ENCODE peak calls at places on chromosomes 4 and X, in eight cellular contexts. I, Z, B, Q, T, P, N and R are unnamed samples.

GRCh38 chr4:22869235-22869634 is 176.5 kb downstream of the GBA3 start:
- DNase-seq in B (no peak), I (peak), T (no peak), Z (no peak), Q (no peak), N (no peak), P (no peak), R (no peak)

GRCh38 chrX:55787063-55787462 is 69.5 kb downstream of the RRAGB start:
- DNase-seq in Z (no peak), B (no peak), N (no peak), T (no peak), Q (peak), P (no peak), I (no peak), R (no peak)

GRCh38 chrX:56802921-56803848 is 74.1 kb downstream of the NBDY start:
- DNase-seq in I (peak), N (no peak), T (peak), Q (peak), Z (peak), B (peak), P (peak), R (peak)

GRCh38 chrX:9378980-9379696 is 85.7 kb upstream of the TBL1X start:
- DNase-seq in I (peak), T (no peak), B (no peak), N (no peak), Q (peak), P (no peak), Z (no peak), R (no peak)

GRCh38 chr4:94528792-94529451 is 77.2 kb downstream of the PDLIM5 start:
- DNase-seq in B (no peak), Z (no peak), N (no peak), T (no peak), Q (no peak), I (no peak), P (no peak), R (no peak)

GRCh38 chr4:98663226-98664006 is 5.0 kb upstream of the TSPAN5 start:
- DNase-seq in T (peak), N (peak), Z (peak), I (peak), Q (no peak), P (no peak), B (no peak), R (peak)

GRCh38 chrX:2345562-2345961 is 155.2 kb downstream of the DHRSX start:
- DNase-seq in N (no peak), Q (no peak), Z (no peak), P (no peak), I (no peak), T (no peak), B (no peak), R (no peak)

GRCh38 chr4:184163813-184164212 is 53.9 kb downstream of the ENPP6 start:
- DNase-seq in Q (peak), Z (no peak), B (peak), T (no peak), P (peak), N (no peak), I (peak), R (no peak)

GRCh38 chr4:73698217-73698616 is 42.2 kb upstream of the CXCL8 start:
- DNase-seq in Z (no peak), T (no peak), B (peak), N (no peak), I (peak), P (no peak), Q (peak), R (no peak)

GRCh38 chr4:188435381-188435780 is 296.1 kb downstream of the TRIML1 start:
- DNase-seq in B (no peak), Z (no peak), I (no peak), Q (peak), T (no peak), P (no peak), N (no peak), R (no peak)

GRCh38 chr4:93646225-93646930 is 182.2 kb upstream of the ATOH1 start:
- DNase-seq in B (no peak), N (no peak), Q (no peak), I (no peak), T (no peak), Z (no peak), P (no peak), R (no peak)

GRCh38 chrX:50484662-50485061 is 14.0 kb upstream of the DGKK start:
- DNase-seq in N (no peak), T (no peak), Z (no peak), B (no peak), P (no peak), I (no peak), Q (no peak), R (no peak)

GRCh38 chr4:105305019-105305836 is 158.6 kb downstream of the TET2 start:
- DNase-seq in P (no peak), T (peak), B (no peak), Q (no peak), N (peak), I (no peak), Z (peak), R (no peak)

GRCh38 chr4:29051381-29051965 is 1668.7 kb upstream of the PCDH7 start:
- DNase-seq in Z (no peak), Q (no peak), I (no peak), B (no peak), T (no peak), N (no peak), P (no peak), R (no peak)

GRCh38 chr4:175970734-175971133 is 94.9 kb upstream of the WDR17 start:
- DNase-seq in P (no peak), I (no peak), Z (no peak), B (no peak), Q (no peak), N (no peak), T (no peak), R (no peak)

GRCh38 chrX:115650916-115651315 is 89.9 kb downstream of the PLS3 start:
- DNase-seq in T (peak), B (peak), Q (peak), Z (peak), N (peak), P (peak), I (peak), R (no peak)

GRCh38 chr4:6892909-6893202 is 16.8 kb upstream of the TBC1D14 start:
- DNase-seq in N (no peak), B (no peak), I (no peak), T (no peak), Z (no peak), Q (no peak), P (no peak), R (no peak)

GRCh38 chr4:76989391-76990061 is 40.0 kb downstream of the SEPTIN11 start:
- DNase-seq in T (no peak), I (no peak), B (no peak), N (no peak), Z (no peak), Q (no peak), P (no peak), R (no peak)

GRCh38 chr4:174764105-174764729 is 64.8 kb downstream of the GLRA3 start:
- DNase-seq in B (no peak), Q (peak), P (peak), T (no peak), I (peak), N (peak), Z (peak), R (peak)

GRCh38 chr4:20251796-20252655 is at the start of gene SLIT2:
- DNase-seq in P (peak), N (no peak), T (no peak), I (peak), Z (peak), B (peak), Q (peak), R (peak)

GRCh38 chr4:30380404-30380998 is 339.7 kb upstream of the PCDH7 start:
- DNase-seq in Z (peak), N (peak), B (no peak), T (no peak), P (peak), Q (peak), I (peak), R (peak)

GRCh38 chr4:1379801-1380331 is 26.4 kb downstream of the NKX1-1 start:
- DNase-seq in I (no peak), P (no peak), Q (no peak), N (no peak), Z (no peak), B (no peak), T (no peak), R (no peak)

GRCh38 chrX:20333672-20334071 is 67.0 kb upstream of the RPS6KA3 start:
- DNase-seq in B (no peak), I (no peak), T (no peak), P (no peak), Z (no peak), Q (no peak), N (no peak), R (no peak)

GRCh38 chrX:118685393-118685792 is 42.0 kb upstream of the IL13RA1 start:
- DNase-seq in B (no peak), Q (no peak), P (no peak), Z (no peak), N (no peak), I (no peak), T (no peak), R (no peak)

GRCh38 chrX:53686151-53686885 is at the start of gene HUWE1:
- DNase-seq in I (peak), Q (peak), B (peak), T (no peak), N (peak), P (peak), Z (peak), R (peak)

GRCh38 chr4:88659890-88660208 is 37.8 kb downstream of the NAP1L5 start:
- DNase-seq in I (no peak), B (no peak), Q (no peak), T (no peak), N (no peak), Z (no peak), P (no peak), R (no peak)

GRCh38 chrX:40143001-40143400 is 45.2 kb upstream of the BCOR start:
- DNase-seq in Z (no peak), Q (no peak), N (no peak), I (no peak), B (no peak), P (no peak), T (no peak), R (no peak)

GRCh38 chr4:153947124-153947523 is 158.2 kb upstream of the SFRP2 start:
- DNase-seq in I (no peak), P (no peak), N (no peak), T (no peak), B (no peak), Q (no peak), Z (no peak), R (no peak)

GRCh38 chr4:28006021-28006420 is 1145.4 kb downstream of the STIM2 start:
- DNase-seq in B (no peak), Z (no peak), Q (no peak), T (no peak), P (no peak), N (no peak), I (no peak), R (no peak)

GRCh38 chr4:103075435-103075893 is 1.1 kb downstream of the SLC9B2 start:
- DNase-seq in Z (peak), T (no peak), Q (peak), I (peak), P (peak), B (no peak), N (no peak), R (peak)

GRCh38 chr4:114311745-114312144 is 286.9 kb upstream of the UGT8 start:
- DNase-seq in Z (no peak), I (no peak), T (no peak), B (no peak), P (no peak), N (no peak), Q (no peak), R (no peak)

GRCh38 chr4:31275906-31276305 is 555.7 kb downstream of the PCDH7 start:
- DNase-seq in T (no peak), Z (no peak), B (no peak), Q (no peak), P (no peak), N (no peak), I (no peak), R (no peak)

GRCh38 chrX:40488299-40488698 is 92.5 kb upstream of the ATP6AP2 start:
- DNase-seq in T (no peak), Z (no peak), P (no peak), Q (no peak), B (no peak), I (no peak), N (no peak), R (no peak)

GRCh38 chrX:116732214-116732613 is 269.4 kb upstream of the CT83 start:
- DNase-seq in T (no peak), Q (no peak), B (no peak), Z (no peak), N (no peak), I (no peak), P (no peak), R (no peak)
- TF ChIP-seq CTCF in T (no peak), Q (no peak), B (no peak), Z (no peak), N (no peak), I (no peak), P (no peak), R (no peak)

GRCh38 chrX:139125916-139126315 is 404.6 kb upstream of the F9 start:
- DNase-seq in P (no peak), I (no peak), T (no peak), Z (no peak), N (no peak), Q (no peak), B (no peak), R (no peak)

GRCh38 chrX:139121616-139122286 is 408.8 kb upstream of the F9 start:
- DNase-seq in P (no peak), I (no peak), T (no peak), N (no peak), Z (no peak), Q (no peak), B (no peak), R (no peak)

GRCh38 chrX:139120760-139121159 is 409.2 kb upstream of the FGF13 start:
- DNase-seq in P (peak), T (no peak), N (no peak), B (no peak), I (no peak), Q (peak), Z (no peak), R (no peak)

GRCh38 chrX:139126493-139126892 is 404.0 kb upstream of the F9 start:
- DNase-seq in N (peak), T (no peak), B (peak), Q (no peak), P (peak), I (peak), Z (peak), R (peak)
- TF ChIP-seq CTCF in N (peak), T (peak), B (peak), Q (peak), P (peak), I (peak), Z (peak), R (peak)

DNA sequence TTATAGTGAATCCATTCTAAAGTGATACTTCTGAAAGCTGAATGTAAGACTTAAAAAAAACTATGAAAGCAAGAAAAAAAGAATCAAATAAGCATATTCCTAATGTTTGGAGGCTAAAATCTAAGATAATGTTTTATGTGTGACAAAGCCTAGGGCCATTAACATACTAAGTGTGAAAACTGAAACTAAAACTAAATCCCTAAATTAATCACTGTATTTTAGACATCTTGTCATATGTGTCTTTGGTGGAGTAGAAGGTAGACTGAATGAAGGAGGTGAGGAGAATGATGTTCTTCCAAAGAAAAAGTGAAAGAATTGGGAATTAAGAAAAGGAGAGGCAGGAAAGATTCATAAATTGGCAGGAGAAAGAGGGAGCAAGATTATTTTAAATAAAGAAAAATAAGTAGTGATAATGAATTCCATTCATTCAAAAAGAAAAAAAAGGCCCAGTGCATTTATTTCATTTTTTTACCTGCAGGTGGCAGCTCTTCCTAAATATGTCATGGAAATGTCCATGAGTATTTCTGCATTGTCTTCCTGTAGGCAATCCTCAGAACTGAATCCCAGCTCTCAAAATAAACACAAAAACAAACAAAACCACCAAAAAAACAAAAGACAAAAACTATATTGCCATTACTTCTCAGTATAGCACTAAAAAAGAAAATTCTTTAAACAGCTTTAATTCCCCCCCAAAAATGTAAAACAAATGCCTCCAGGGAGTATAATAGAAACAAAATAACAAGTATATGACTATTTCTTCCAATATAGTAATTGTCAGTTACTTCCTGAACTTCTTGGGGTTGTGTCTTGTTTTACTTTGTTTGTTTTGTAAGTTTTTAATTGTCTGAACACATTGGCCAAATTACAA is 17.0 kb upstream of the AP1AR start:
- DNase-seq in Q (peak), T (no peak), P (peak), B (no peak), I (peak), N (no peak), Z (peak), R (no peak)
- TF ChIP-seq CTCF in Q (peak), T (no peak), P (peak), B (no peak), I (peak), N (peak), Z (peak), R (peak)

GRCh38 chr4:40402556-40402955 is 67.4 kb downstream of the CHRNA9 start:
- DNase-seq in Q (no peak), T (no peak), N (no peak), Z (no peak), I (no peak), B (no peak), P (no peak), R (no peak)

GRCh38 chr4:40405194-40405593 is 70.1 kb downstream of the CHRNA9 start:
- DNase-seq in I (peak), T (no peak), P (no peak), Z (no peak), B (no peak), N (no peak), Q (no peak), R (no peak)

GRCh38 chr4:40401096-40401495 is 66.0 kb downstream of the CHRNA9 start:
- DNase-seq in I (no peak), T (no peak), P (no peak), N (no peak), Q (no peak), Z (no peak), B (no peak), R (no peak)

GRCh38 chr4:40401646-40402045 is 66.5 kb downstream of the CHRNA9 start:
- DNase-seq in N (no peak), Z (no peak), I (no peak), T (no peak), Q (no peak), P (peak), B (no peak), R (no peak)

GRCh38 chr4:40403079-40403478 is 67.9 kb downstream of the CHRNA9 start:
- DNase-seq in Z (no peak), N (no peak), P (no peak), B (no peak), I (no peak), T (no peak), Q (no peak), R (no peak)
- TF ChIP-seq CTCF in Z (no peak), N (no peak), P (no peak), B (no peak), I (no peak), T (no peak), Q (no peak), R (no peak)

DNA sequence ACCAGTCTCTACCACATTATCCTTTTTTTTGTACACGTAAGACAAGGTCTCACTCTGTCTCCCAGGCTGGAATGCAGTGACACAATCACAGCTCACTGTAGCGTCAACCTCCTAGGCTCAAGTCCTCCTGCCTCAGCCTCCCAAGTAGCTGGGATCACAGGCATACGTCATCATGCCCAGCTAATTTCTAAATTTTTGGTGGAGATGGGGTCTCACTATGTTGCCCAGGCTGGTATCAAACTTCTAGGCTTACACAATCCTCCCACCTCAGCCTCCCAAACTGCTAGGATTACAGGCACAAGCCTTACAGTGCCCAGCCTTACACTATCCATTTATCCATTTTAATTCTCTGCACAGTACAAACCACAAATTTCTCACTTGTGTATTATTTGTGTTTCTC is 58.0 kb downstream of the CLOCK start:
- DNase-seq in B (no peak), P (no peak), Z (no peak), N (no peak), T (no peak), I (no peak), Q (no peak), R (no peak)
- TF ChIP-seq CTCF in B (no peak), P (no peak), Z (no peak), N (no peak), T (no peak), I (no peak), Q (no peak), R (no peak)

DNA sequence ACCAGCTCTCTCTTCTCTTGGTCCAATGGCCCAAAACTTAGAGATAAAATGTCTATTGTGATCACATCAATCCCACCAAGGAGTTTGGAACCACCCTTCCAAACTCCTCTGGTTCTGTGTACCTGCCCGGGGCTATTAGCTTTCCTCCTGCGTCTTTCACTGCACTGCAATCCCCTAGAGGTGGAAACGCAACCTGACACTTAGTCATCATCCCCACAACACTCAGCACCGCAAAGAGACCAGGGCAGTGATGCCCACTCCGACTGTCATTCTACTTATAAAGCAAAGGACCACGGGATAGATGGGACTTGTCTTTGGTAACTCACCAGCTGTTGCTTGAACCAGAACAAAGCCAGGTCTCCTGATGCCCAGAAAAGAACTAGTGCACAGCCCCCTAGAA is 22.0 kb downstream of the AFAP1 start:
- DNase-seq in I (no peak), Z (no peak), B (no peak), N (no peak), Q (no peak), T (no peak), P (no peak), R (no peak)
- TF ChIP-seq CTCF in I (no peak), Z (no peak), B (no peak), N (no peak), Q (no peak), T (no peak), P (no peak), R (no peak)

GRCh38 chrX:149511081-149511480 is 6.0 kb upstream of the IDS start:
- DNase-seq in I (no peak), Q (peak), N (no peak), B (no peak), Z (no peak), P (no peak), T (no peak), R (no peak)
- TF ChIP-seq CTCF in I (no peak), Q (no peak), N (no peak), B (no peak), Z (no peak), P (no peak), T (no peak), R (no peak)

GRCh38 chrX:148568763-148569162 is 68.3 kb downstream of the AFF2 start:
- DNase-seq in P (no peak), B (no peak), Q (no peak), N (no peak), Z (no peak), T (no peak), I (no peak), R (no peak)

GRCh38 chrX:148572332-148572731 is 71.9 kb downstream of the AFF2 start:
- DNase-seq in I (peak), T (no peak), Z (no peak), P (no peak), B (no peak), Q (no peak), N (no peak), R (no peak)

GRCh38 chrX:148577711-148578110 is 77.3 kb downstream of the AFF2 start:
- DNase-seq in B (no peak), N (no peak), Q (peak), Z (no peak), I (no peak), T (no peak), P (no peak), R (no peak)

GRCh38 chrX:148574247-148574973 is 74.0 kb downstream of the AFF2 start:
- DNase-seq in N (no peak), I (no peak), P (no peak), T (peak), Z (no peak), B (no peak), Q (peak), R (no peak)

DNA sequence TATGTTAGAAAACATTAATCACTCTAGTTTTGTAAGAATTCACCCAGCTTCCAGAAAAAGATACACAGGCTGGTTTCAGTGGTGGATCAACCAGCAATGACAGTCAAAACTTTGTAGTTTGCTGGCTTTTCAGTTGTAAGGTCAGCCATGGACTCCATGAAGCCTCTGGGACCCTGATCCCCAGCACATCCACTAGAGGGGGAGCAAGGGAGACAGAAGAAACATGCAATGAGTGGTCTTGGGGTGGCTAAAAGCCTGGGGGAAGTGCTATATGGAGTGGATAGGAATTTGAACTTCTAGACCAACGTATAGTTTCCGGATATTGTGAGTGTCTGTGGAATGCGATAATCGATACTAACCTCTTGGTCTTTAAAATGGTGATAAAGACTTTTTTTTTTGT is 72.7 kb downstream of the AFF2 start:
- DNase-seq in Z (no peak), B (no peak), I (peak), P (no peak), N (no peak), Q (no peak), T (no peak), R (no peak)
- TF ChIP-seq CTCF in Z (no peak), B (no peak), I (no peak), P (no peak), N (no peak), Q (no peak), T (no peak), R (no peak)